ENCODE peak calls at places on chromosome 1, in ten cellular contexts. X is heart right ventricle; H is left lung; N is CD8-positive, alpha-beta memory T cell; U is cardiac muscle cell; P is H9; Q is ovary; K is GM23248; C is aorta; J is neural progenitor cell. O is an unnamed sample.
A peak's percentile ranks its signal among the peaks of the same experiment; 100 is the strongest.

GRCh38 chr1:234770031-234770795 is 160.2 kb upstream of the IRF2BP2 start:
- DNase-seq in H (no peak), U (no peak), C (no peak), Q (peak; percentile 8), J (peak; percentile 56), K (no peak), N (no peak), P (no peak), X (no peak), O (no peak)

GRCh38 chr1:65489481-65489880 is 69.0 kb downstream of the LEPR start:
- DNase-seq in N (no peak), U (no peak), C (no peak), J (no peak), K (no peak), P (no peak), H (no peak), Q (no peak), X (no peak), O (no peak)

GRCh38 chr1:228752604-228753132 is 17.4 kb downstream of the RHOU start:
- DNase-seq in H (no peak), Q (no peak), X (no peak), U (no peak), P (no peak), C (no peak), K (no peak), N (no peak), J (no peak), O (no peak)

GRCh38 chr1:94863297-94863911 is 43.2 kb downstream of the SLC44A3 start:
- DNase-seq in X (no peak), U (no peak), J (no peak), C (no peak), Q (peak; percentile 48), N (no peak), P (no peak), H (no peak), K (peak; percentile 88), O (no peak)

GRCh38 chr1:201511925-201512539 is 5.1 kb upstream of the CSRP1 start:
- DNase-seq in H (peak; percentile 86), C (peak; percentile 77), N (no peak), U (peak; percentile 91), K (peak; percentile 48), Q (no peak), X (peak; percentile 80), P (peak; percentile 76), J (peak; percentile 54), O (no peak)

GRCh38 chr1:19622204-19622603 is 21.9 kb upstream of the NBL1 start:
- DNase-seq in N (no peak), H (no peak), U (no peak), J (no peak), K (peak; percentile 90), P (no peak), X (no peak), Q (no peak), C (no peak), O (no peak)

GRCh38 chr1:219279017-219279770 is 105.5 kb downstream of the LYPLAL1 start:
- DNase-seq in U (no peak), Q (no peak), X (no peak), C (no peak), H (no peak), N (no peak), K (no peak), P (no peak), J (no peak), O (no peak)

GRCh38 chr1:87219141-87219540 is 109.5 kb upstream of the LMO4 start:
- DNase-seq in P (no peak), J (no peak), X (no peak), C (no peak), H (no peak), U (no peak), K (no peak), Q (no peak), N (no peak), O (no peak)

GRCh38 chr1:47388548-47389238 is 27.4 kb upstream of the FOXE3 start:
- DNase-seq in J (peak; percentile 80), K (peak; percentile 81), H (peak; percentile 40), N (no peak), C (peak; percentile 61), X (peak; percentile 36), U (peak; percentile 64), P (peak; percentile 79), Q (no peak), O (no peak)

GRCh38 chr1:63793741-63794240 is 20.0 kb downstream of the ROR1 start:
- DNase-seq in X (no peak), N (no peak), K (no peak), P (no peak), H (no peak), J (no peak), U (no peak), C (no peak), Q (no peak), O (no peak)

GRCh38 chr1:188782220-188782841 is 1695.3 kb downstream of the BRINP3 start:
- DNase-seq in H (no peak), Q (no peak), K (peak; percentile 44), J (peak; percentile 83), N (no peak), P (peak; percentile 61), C (no peak), X (no peak), U (peak; percentile 72), O (no peak)

GRCh38 chr1:165173409-165173808 is 183.1 kb downstream of the LMX1A start:
- DNase-seq in J (no peak), U (no peak), P (no peak), K (no peak), H (peak; percentile 33), X (no peak), C (no peak), N (no peak), Q (no peak), O (no peak)

GRCh38 chr1:201260648-201261311 is 22.5 kb upstream of the PKP1 start:
- DNase-seq in H (no peak), K (no peak), J (no peak), C (no peak), U (no peak), N (no peak), Q (no peak), X (no peak), P (no peak), O (no peak)

GRCh38 chr1:214281030-214281901 is at the start of gene SMYD2:
- DNase-seq in P (peak; percentile 73), C (peak; percentile 76), Q (peak; percentile 61), U (peak; percentile 87), K (peak; percentile 87), X (peak; percentile 73), J (peak; percentile 78), N (peak; percentile 79), H (peak; percentile 69), O (peak; percentile 37)

GRCh38 chr1:40820911-40821693 is 37.5 kb downstream of the KCNQ4 start:
- DNase-seq in J (no peak), P (no peak), X (no peak), N (no peak), U (no peak), Q (no peak), C (peak; percentile 68), K (no peak), H (no peak), O (no peak)

GRCh38 chr1:65200411-65200810 is 52.4 kb downstream of the AK4 start:
- DNase-seq in K (no peak), N (no peak), P (no peak), H (no peak), J (no peak), Q (no peak), X (no peak), C (no peak), U (no peak), O (no peak)

GRCh38 chr1:108845991-108846390 is 10.9 kb downstream of the AKNAD1 start:
- DNase-seq in U (no peak), X (no peak), P (no peak), K (no peak), Q (no peak), C (no peak), J (no peak), N (no peak), H (no peak), O (no peak)

GRCh38 chr1:30665621-30666020 is 57.8 kb downstream of the MATN1 start:
- DNase-seq in Q (no peak), C (no peak), K (no peak), H (no peak), N (no peak), U (no peak), X (no peak), J (no peak), P (no peak), O (no peak)

GRCh38 chr1:240797050-240797449 is 185.1 kb upstream of the GREM2 start:
- DNase-seq in C (no peak), X (no peak), N (no peak), Q (no peak), J (no peak), H (no peak), K (peak; percentile 60), P (no peak), U (no peak), O (no peak)

GRCh38 chr1:227673441-227673840 is 61.7 kb downstream of the JMJD4 start:
- DNase-seq in K (no peak), C (no peak), N (no peak), H (no peak), J (no peak), Q (no peak), P (no peak), X (no peak), U (no peak), O (no peak)
- H3K9me3 ChIP-seq in K (no peaks in the 10 kb centered on the region), C (peaks cover 19% of the 10 kb centered on the region), N (peaks cover 50% of the 10 kb centered on the region), H (peaks cover 96% of the 10 kb centered on the region), J (peaks cover 11% of the 10 kb centered on the region), Q (peaks cover 5% of the 10 kb centered on the region), P (peaks cover 25% of the 10 kb centered on the region), X (peaks cover 45% of the 10 kb centered on the region), U (no peaks in the 10 kb centered on the region), O (peaks cover 17% of the 10 kb centered on the region)

DNA sequence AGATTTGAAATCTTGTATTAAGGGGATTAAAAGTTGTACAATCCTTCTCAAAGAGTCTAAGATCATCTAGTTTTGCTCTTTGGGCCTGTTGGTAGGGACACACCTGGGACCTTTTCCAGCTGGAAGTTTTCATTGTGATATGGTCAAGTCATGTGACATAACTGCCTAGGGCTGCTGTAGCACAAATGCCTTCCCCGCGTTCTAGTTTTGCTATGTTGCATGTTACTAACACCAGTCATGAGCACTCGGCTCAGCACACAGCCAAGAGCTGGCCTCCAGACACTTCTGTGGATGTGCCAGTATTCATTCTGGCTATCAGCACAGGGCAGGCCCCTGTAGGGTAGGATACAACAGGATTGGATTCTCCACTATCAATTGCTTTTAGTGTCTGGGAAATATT is 14.6 kb upstream of the FLG2 start:
- DNase-seq in H (no peak), U (no peak), K (no peak), X (peak; percentile 23), C (no peak), P (no peak), N (no peak), Q (no peak), J (no peak), O (no peak)
- H3K9me3 ChIP-seq in H (peaks cover 8% of the 10 kb centered on the region), U (no peaks in the 10 kb centered on the region), K (no peaks in the 10 kb centered on the region), X (no peaks in the 10 kb centered on the region), C (no peaks in the 10 kb centered on the region), P (peaks cover 68% of the 10 kb centered on the region), N (no peaks in the 10 kb centered on the region), Q (no peaks in the 10 kb centered on the region), J (peaks cover 34% of the 10 kb centered on the region), O (no peaks in the 10 kb centered on the region)

GRCh38 chr1:152901631-152902030 is 6.7 kb upstream of the IVL start:
- DNase-seq in Q (no peak), N (no peak), H (no peak), J (no peak), X (no peak), P (no peak), K (no peak), U (no peak), C (no peak), O (no peak)
- H3K9me3 ChIP-seq in Q (no peaks in the 10 kb centered on the region), N (no peaks in the 10 kb centered on the region), H (no peaks in the 10 kb centered on the region), J (peaks cover 4% of the 10 kb centered on the region), X (no peaks in the 10 kb centered on the region), P (no peaks in the 10 kb centered on the region), K (no peaks in the 10 kb centered on the region), U (no peaks in the 10 kb centered on the region), C (no peaks in the 10 kb centered on the region), O (no peaks in the 10 kb centered on the region)

GRCh38 chr1:164087893-164088292 is 471.1 kb upstream of the PBX1 start:
- DNase-seq in X (no peak), N (no peak), K (peak; percentile 2), H (no peak), U (no peak), J (no peak), Q (no peak), C (no peak), P (no peak), O (no peak)
- H3K9me3 ChIP-seq in X (no peaks in the 10 kb centered on the region), N (peaks cover 7% of the 10 kb centered on the region), K (no peaks in the 10 kb centered on the region), H (peaks cover 6% of the 10 kb centered on the region), U (no peaks in the 10 kb centered on the region), J (no peaks in the 10 kb centered on the region), Q (no peaks in the 10 kb centered on the region), C (peaks cover under 1% of the 10 kb centered on the region), P (peaks cover 8% of the 10 kb centered on the region), O (no peaks in the 10 kb centered on the region)

O was measured in T-helper 17 cell.